ENCODE peak calls at places on chromosomes 13 and 19, in six cellular contexts. Y is GM12878, J is SK-N-SH, W is K562, A is HepG2, H is HCT116. X is an unnamed sample.

GRCh38 chr13:91308299-91308698 is 39.2 kb upstream of the MIR17HG start:
- DNase-seq in J (no peak), A (no peak), Y (no peak), H (no peak), W (no peak), X (no peak)

GRCh38 chr13:60351326-60351725 is 45.7 kb upstream of the TDRD3 start:
- DNase-seq in Y (no peak), H (no peak), W (no peak), J (peak; percentile 6), A (no peak), X (no peak)

GRCh38 chr19:24140099-24140498 is 53.1 kb downstream of the ZNF254 start:
- DNase-seq in A (peak; percentile 92), H (no peak), J (no peak), Y (no peak), W (no peak), X (no peak)

GRCh38 chr19:48715276-48715675 is 4.2 kb downstream of the MAMSTR start:
- DNase-seq in Y (no peak), H (no peak), W (no peak), A (no peak), J (no peak), X (no peak)

GRCh38 chr19:2797280-2797679 is 12.0 kb downstream of the THOP1 start:
- DNase-seq in H (no peak), W (no peak), J (no peak), A (no peak), Y (no peak), X (no peak)

GRCh38 chr13:30002577-30002976 is 152.2 kb upstream of the UBL3 start:
- DNase-seq in Y (no peak), H (no peak), W (no peak), A (no peak), J (no peak), X (no peak)

GRCh38 chr19:41321600-41322270 is 11.8 kb downstream of the CCDC97 start:
- DNase-seq in H (no peak), A (peak; percentile 82), W (peak; percentile 65), J (peak; percentile 90), Y (no peak), X (no peak)

GRCh38 chr13:39263033-39263432 is 224.8 kb downstream of the NHLRC3 start:
- DNase-seq in J (peak; percentile 52), Y (peak; percentile 9), A (peak; percentile 23), H (peak; percentile 24), W (peak; percentile 23), X (no peak)

GRCh38 chr19:52941941-52942370 is 18.7 kb upstream of the ZNF888 start:
- DNase-seq in J (peak; percentile 25), W (peak; percentile 29), A (no peak), H (no peak), Y (no peak), X (no peak)

DNA sequence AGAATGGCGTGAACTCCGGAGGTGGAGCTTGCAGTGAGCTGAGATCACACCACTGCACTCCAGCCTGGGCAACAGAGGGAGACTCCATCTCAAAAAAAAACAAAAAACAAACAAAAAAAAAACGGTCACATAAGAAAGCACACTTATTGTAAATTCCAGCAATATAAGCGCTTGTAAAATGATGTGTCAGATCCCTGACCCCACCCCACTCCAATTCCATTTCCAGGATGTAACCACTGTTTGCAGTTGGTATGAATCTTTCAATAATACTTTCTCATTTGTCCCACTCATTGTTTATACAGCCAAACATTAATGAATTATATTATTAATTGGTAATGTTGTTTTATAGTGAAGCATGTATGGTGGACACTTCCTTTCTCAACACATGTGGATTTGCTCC is 15.9 kb upstream of the CEACAM1 start:
- DNase-seq in A (no peak), W (no peak), H (no peak), Y (no peak), J (no peak), X (no peak)
- H3K4me1 ChIP-seq in A (peaks cover 53% of the 10 kb centered on the region), W (no peaks in the 10 kb centered on the region), H (no peaks in the 10 kb centered on the region), Y (no peaks in the 10 kb centered on the region), J (no peaks in the 10 kb centered on the region), X (no peaks in the 10 kb centered on the region)

DNA sequence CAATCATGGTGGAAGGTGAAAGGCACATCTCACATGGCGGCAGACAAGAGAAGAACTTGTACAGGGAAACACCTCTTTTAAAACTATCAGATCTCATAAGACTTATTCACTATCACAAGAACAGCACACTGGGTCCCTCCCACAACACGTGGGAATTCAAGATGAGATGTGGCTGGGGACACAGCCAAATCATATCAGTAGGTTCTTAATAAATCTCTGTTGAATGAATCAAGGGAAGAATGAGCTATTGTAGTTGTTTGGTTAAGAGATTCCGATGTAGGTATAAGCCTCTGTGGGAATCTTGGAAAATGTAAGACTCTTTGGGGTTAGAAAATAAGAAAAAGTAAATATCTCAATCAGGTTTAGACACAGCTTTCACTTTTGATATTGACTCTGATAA is 400.2 kb downstream of the KCNRG start:
- DNase-seq in Y (no peak), J (no peak), A (no peak), H (no peak), W (no peak), X (no peak)
- TF ChIP-seq REST in Y (no peak), J (no peak), A (no peak), H (no peak), W (no peak), X (no peak)

GRCh38 chr19:44585371-44586141 is 27.8 kb upstream of the IGSF23 start:
- DNase-seq in A (no peak), J (no peak), Y (no peak), W (no peak), H (no peak), X (no peak)

GRCh38 chr19:44581288-44581687 is 32.1 kb upstream of the IGSF23 start:
- DNase-seq in Y (no peak), W (no peak), J (no peak), A (no peak), H (no peak), X (no peak)

GRCh38 chr19:44579663-44580365 is 33.5 kb upstream of the IGSF23 start:
- DNase-seq in H (no peak), J (no peak), Y (no peak), A (no peak), W (no peak), X (no peak)

GRCh38 chr19:44580366-44580895 is 32.9 kb upstream of the IGSF23 start:
- DNase-seq in A (no peak), J (no peak), H (no peak), W (no peak), Y (no peak), X (no peak)

DNA sequence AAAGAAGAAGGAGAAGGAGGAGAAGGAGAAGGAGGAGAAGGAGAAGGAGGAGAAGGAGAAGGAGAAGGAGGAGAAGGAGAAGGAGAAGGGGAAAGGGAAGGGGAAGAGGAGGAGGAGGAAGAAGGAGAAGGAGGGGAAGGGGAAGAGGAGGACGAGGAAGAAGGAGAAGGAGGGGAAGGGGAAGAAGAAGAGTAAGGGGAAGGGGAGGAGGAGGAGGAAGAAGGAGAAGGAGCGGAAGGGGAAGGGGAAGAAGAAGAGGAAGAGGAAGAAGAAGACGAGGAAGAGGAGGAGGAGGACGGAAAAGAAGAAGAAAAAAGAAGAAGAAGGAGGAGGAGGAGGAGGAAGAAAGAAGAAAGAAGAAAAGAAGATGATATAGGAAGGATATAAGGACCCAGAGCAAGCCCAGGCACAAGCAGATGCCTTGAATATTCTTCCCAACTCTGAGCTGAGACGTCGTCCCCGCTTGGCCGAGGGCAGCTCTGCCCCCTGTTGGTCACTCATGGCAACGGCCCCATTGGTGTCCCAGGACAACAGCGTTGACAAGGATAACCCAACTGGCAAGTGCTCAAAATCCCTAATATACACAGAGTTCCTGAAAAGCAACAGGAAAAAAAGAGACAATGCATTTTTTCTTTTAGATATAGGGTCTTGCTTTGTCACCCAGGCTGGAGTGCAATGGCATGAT is 30.6 kb upstream of the IGSF23 start:
- DNase-seq in J (peak; percentile 46), A (no peak), H (peak; percentile 36), W (peak; percentile 75), Y (no peak), X (no peak)
- TF ChIP-seq SIN3A in J (no peak), A (no peak), H (no peak), W (no peak), Y (no peak), X (no peak)

DNA sequence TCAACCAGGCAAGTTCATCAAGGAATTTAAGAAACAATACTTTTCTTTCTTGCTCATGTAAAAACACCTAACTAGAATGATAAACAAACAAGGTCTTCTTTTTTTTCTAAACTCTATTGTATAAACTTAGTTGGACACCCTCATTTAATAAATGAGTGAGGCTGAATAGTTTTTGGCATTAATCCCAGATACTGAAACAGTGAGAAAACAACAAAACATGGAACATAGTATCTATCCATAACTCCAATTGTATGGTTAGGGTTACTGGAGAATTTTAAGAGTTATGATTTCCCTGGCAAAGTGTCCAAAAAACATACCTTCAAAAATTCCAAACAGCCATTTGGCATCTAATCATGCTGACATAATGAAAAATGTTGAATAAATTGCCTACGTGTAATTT is 5.8 kb upstream of the POMP start:
- DNase-seq in Y (no peak), A (no peak), H (no peak), J (no peak), W (no peak), X (no peak)
- H3K4me1 ChIP-seq in Y (peaks cover 5% of the 10 kb centered on the region), A (peaks cover 28% of the 10 kb centered on the region), H (peaks cover 16% of the 10 kb centered on the region), J (peaks cover 16% of the 10 kb centered on the region), W (no peaks in the 10 kb centered on the region), X (peaks cover 6% of the 10 kb centered on the region)

GRCh38 chr13:109784590-109785140 is 1.7 kb downstream of the IRS2 start:
- DNase-seq in W (no peak), H (no peak), J (peak; percentile 88), Y (no peak), A (no peak), X (no peak)
- TF ChIP-seq REST in W (no peak), H (no peak), J (no peak), Y (no peak), A (no peak), X (no peak)

GRCh38 chr13:41939403-41939802 is 21.5 kb downstream of the VWA8 start:
- DNase-seq in J (no peak), Y (no peak), H (no peak), W (no peak), A (no peak), X (no peak)
- TF ChIP-seq SIN3A in J (no peak), Y (no peak), H (no peak), W (no peak), A (no peak), X (no peak)

GRCh38 chr19:34191355-34191962 is 19.2 kb downstream of the LSM14A start:
- DNase-seq in J (no peak), A (no peak), W (no peak), H (no peak), Y (no peak), X (no peak)

GRCh38 chr19:34187011-34187410 is 14.7 kb downstream of the LSM14A start:
- DNase-seq in W (no peak), A (no peak), H (no peak), Y (no peak), J (no peak), X (no peak)

GRCh38 chr19:34188388-34188787 is 16.1 kb downstream of the LSM14A start:
- DNase-seq in J (no peak), A (no peak), W (no peak), H (no peak), Y (no peak), X (no peak)

GRCh38 chr19:34189199-34189916 is 17.1 kb downstream of the LSM14A start:
- DNase-seq in Y (no peak), J (no peak), H (no peak), W (no peak), A (no peak), X (no peak)

GRCh38 chr19:34189917-34190425 is 17.7 kb downstream of the LSM14A start:
- DNase-seq in H (no peak), Y (no peak), W (no peak), A (no peak), J (no peak), X (no peak)
- H3K4me1 ChIP-seq in H (no peaks in the 10 kb centered on the region), Y (peaks cover 7% of the 10 kb centered on the region), W (no peaks in the 10 kb centered on the region), A (peaks cover 52% of the 10 kb centered on the region), J (peaks cover 4% of the 10 kb centered on the region), X (peaks cover 20% of the 10 kb centered on the region)